ENCODE peak calls at places on chromosomes 3 and 15, in nine cellular contexts. B is left lung, H is psoas muscle, Q is suprapubic skin, K is body of pancreas, Y is fibroblast of lung, D is colonic mucosa, I is upper lobe of left lung, R is upper lobe of right lung. S is an unnamed sample.
A peak's percentile ranks its signal among the peaks of the same experiment; 100 is the strongest.

GRCh38 chr3:177345049-177345972 is 148.0 kb upstream of the TBL1XR1 start:
- DNase-seq in B (peak; percentile 89), H (peak; percentile 86), Q (peak; percentile 90), K (peak; percentile 94), Y (peak; percentile 92), D (peak; percentile 91), I (no peak), R (peak; percentile 82), S (peak; percentile 90)

GRCh38 chr3:14431556-14431927 is 29.1 kb downstream of the SLC6A6 start:
- DNase-seq in B (no peak), H (no peak), Q (no peak), K (no peak), Y (no peak), D (no peak), I (no peak), R (no peak), S (no peak)

GRCh38 chr3:12954891-12955650 is 113.7 kb upstream of the RPL32 start:
- DNase-seq in B (peak; percentile 71), H (peak; percentile 82), Q (peak; percentile 89), K (peak; percentile 83), Y (peak; percentile 36), D (peak; percentile 86), I (peak; percentile 89), R (peak; percentile 88), S (peak; percentile 83)

GRCh38 chr3:16079519-16079918 is 95.0 kb upstream of the GALNT15 start:
- DNase-seq in B (no peak), H (no peak), Q (no peak), K (no peak), Y (peak; percentile 58), D (no peak), I (no peak), R (no peak), S (no peak)

GRCh38 chr15:85618956-85619491 is 175.7 kb downstream of the KLHL25 start:
- DNase-seq in B (peak; percentile 83), H (peak; percentile 73), Q (peak; percentile 87), K (peak; percentile 42), Y (peak; percentile 98), D (peak; percentile 49), I (no peak), R (peak; percentile 70), S (peak; percentile 53)

GRCh38 chr15:60469893-60470641 is 8.9 kb downstream of the ICE2 start:
- DNase-seq in B (no peak), H (no peak), Q (no peak), K (no peak), Y (no peak), D (no peak), I (no peak), R (no peak), S (no peak)

GRCh38 chr3:153273767-153274443 is 111.9 kb downstream of the RAP2B start:
- DNase-seq in B (no peak), H (no peak), Q (no peak), K (no peak), Y (peak; percentile 59), D (no peak), I (no peak), R (no peak), S (no peak)

GRCh38 chr3:1501396-1501795 is 408.6 kb downstream of the CNTN6 start:
- DNase-seq in B (no peak), H (no peak), Q (no peak), K (no peak), Y (no peak), D (no peak), I (no peak), R (no peak), S (no peak)

GRCh38 chr3:27848826-27849225 is 126.7 kb upstream of the EOMES start:
- DNase-seq in B (no peak), H (no peak), Q (no peak), K (no peak), Y (no peak), D (no peak), I (no peak), R (no peak), S (no peak)

GRCh38 chr3:56123487-56123886 is 344.8 kb downstream of the ERC2 start:
- DNase-seq in B (no peak), H (no peak), Q (no peak), K (no peak), Y (no peak), D (no peak), I (no peak), R (no peak), S (no peak)
- H3K27ac ChIP-seq in B (no peak overlapping the region), H (no peak overlapping the region), Q (no peak overlapping the region), K (no peak overlapping the region), Y (no peak overlapping the region), D (no peak overlapping the region), I (no peak overlapping the region), R (no peak overlapping the region), S (no peak overlapping the region)

GRCh38 chr3:125055913-125056705 is at the start of gene HEG1:
- DNase-seq in B (peak; percentile 89), H (peak; percentile 91), Q (peak; percentile 93), K (peak; percentile 89), Y (peak; percentile 79), D (peak; percentile 85), I (peak; percentile 97), R (peak; percentile 93), S (peak; percentile 81)

GRCh38 chr3:125054436-125055164 is 1.2 kb downstream of the HEG1 start:
- DNase-seq in B (no peak), H (no peak), Q (no peak), K (no peak), Y (peak; percentile 80), D (peak; percentile 30), I (no peak), R (no peak), S (no peak)

GRCh38 chr3:125057186-125057850 is 1.5 kb upstream of the HEG1 start:
- DNase-seq in B (no peak), H (no peak), Q (no peak), K (no peak), Y (peak; percentile 68), D (no peak), I (no peak), R (no peak), S (no peak)

GRCh38 chr3:125053304-125053699 is 2.5 kb downstream of the HEG1 start:
- DNase-seq in B (no peak), H (no peak), Q (no peak), K (no peak), Y (no peak), D (no peak), I (no peak), R (no peak), S (no peak)

DNA sequence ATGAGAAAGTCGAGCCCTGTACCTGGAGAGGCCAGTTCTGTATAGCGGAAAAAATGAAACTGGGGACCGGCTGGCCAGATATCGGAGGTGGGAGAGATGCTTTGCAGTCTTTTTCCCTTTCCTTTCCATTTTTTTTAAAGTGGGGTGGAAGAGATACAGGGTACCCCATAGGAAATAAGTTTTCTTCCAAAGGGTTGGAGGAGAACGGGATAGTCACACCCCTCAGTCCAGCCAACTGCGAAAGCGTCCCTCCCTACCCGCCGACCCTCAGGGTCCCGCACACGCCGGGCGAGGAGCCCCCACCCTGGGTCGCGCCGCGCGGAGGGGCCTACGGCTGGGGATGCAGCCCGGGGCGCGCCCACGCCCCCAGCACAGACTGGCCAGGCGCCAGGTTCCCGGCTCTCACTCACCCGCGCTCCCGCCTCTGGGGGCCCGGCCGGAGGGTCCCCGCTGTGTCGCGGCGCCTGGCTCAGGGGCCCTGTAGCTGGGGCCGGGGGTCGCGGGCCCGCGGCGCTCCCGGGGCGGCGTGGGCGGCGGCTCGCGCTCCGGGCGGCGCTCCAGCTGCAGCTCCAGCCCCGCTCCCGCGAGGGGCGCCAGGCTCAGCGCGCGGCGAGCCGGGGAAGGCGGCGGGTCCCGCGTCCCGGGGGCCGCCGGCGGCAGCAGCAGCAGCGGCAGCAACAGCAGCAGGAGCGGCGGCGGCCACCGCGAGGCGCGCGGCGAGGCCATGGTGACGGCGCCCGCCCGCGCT is 458 bp downstream of the HEG1 start:
- DNase-seq in B (no peak), H (peak; percentile 51), Q (no peak), K (peak; percentile 28), Y (no peak), D (no peak), I (no peak), R (no peak), S (no peak)
- H3K4me1 ChIP-seq in B (peaks cover 39% of the 10 kb centered on the region), H (peaks cover 53% of the 10 kb centered on the region), Q (peaks cover 65% of the 10 kb centered on the region), K (peaks cover 47% of the 10 kb centered on the region), Y (peaks cover 28% of the 10 kb centered on the region), D (peaks cover 4% of the 10 kb centered on the region), I (peaks cover 52% of the 10 kb centered on the region), R (peaks cover 53% of the 10 kb centered on the region), S (peaks cover 71% of the 10 kb centered on the region)

DNA sequence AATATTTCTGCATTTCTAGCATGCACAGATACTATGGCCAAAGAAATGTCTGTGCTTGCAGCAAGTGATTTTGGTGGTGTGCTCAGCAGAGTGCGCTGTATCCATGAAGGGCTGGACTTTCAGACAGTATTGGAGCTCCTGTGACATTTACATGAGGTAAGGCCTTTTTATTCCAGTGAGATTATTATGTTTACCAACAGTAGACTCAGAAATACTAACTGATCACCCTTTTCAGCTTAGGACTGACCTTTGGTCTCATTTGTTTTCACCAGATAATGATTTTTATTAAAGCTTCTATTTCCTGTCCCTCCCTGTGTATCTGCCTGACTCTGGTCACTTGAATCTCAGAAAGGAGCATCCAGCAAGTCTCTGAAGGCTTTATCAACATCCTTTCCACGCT is 1302.5 kb upstream of the EPHA6 start:
- DNase-seq in B (no peak), H (no peak), Q (no peak), K (no peak), Y (no peak), D (no peak), I (no peak), R (no peak), S (no peak)
- TF ChIP-seq CTCF in B (no peak), H (no peak), Q (no peak), K (no peak), Y (no peak), D (no peak), I (no peak), R (no peak), S (no peak)

DNA sequence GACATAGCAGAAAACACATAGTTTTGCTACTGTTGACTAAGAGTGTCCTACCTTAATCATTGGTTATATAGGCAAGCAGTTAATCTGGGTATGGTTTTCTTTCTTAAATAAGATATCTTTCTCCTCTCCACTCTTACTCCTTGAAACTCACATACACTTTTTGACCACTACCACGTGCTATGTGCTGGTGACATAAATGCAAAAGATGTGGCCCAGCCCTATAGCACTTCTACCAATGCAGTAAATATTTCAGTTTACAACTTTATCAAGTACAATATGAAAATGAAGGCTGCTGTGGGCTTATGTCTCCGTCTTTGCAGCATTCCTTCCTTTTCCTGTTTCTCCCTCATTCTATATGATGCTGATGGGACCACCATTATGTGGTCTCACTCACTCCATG is 410.2 kb upstream of the CFAP20DC start:
- DNase-seq in B (no peak), H (no peak), Q (no peak), K (no peak), Y (no peak), D (no peak), I (no peak), R (no peak), S (no peak)
- H3K27ac ChIP-seq in B (no peak overlapping the region), H (no peak overlapping the region), Q (no peak overlapping the region), K (no peak overlapping the region), Y (no peak overlapping the region), D (no peak overlapping the region), I (no peak overlapping the region), R (no peak overlapping the region), S (no peak overlapping the region)

S was measured in stomach.